ENCODE peak calls at places on chromosomes 16 and 17, in five cellular contexts. P is AG09309, G is GM13976, E is AG04450, S is choroid plexus epithelial cell. U is an unnamed sample.

GRCh38 chr17:33463887-33464286 is 170.8 kb upstream of the ASIC2 start:
- DNase-seq in P (no peak), G (no peak), E (no peak), S (no peak), U (no peak)

GRCh38 chr16:30972872-30973271 is 12.1 kb upstream of the HSD3B7 start:
- DNase-seq in P (no peak), G (no peak), E (no peak), S (peak), U (no peak)

GRCh38 chr17:82120148-82120547 is 22.1 kb upstream of the FASN start:
- DNase-seq in P (peak), G (no peak), E (no peak), S (peak), U (no peak)

GRCh38 chr16:47506800-47507199 is 45.7 kb downstream of the PHKB start:
- DNase-seq in P (no peak), G (no peak), E (no peak), S (no peak), U (no peak)

GRCh38 chr17:794876-795275 is 12.7 kb downstream of the MRM3 start:
- DNase-seq in P (peak), G (peak), E (peak), S (peak), U (peak)

GRCh38 chr17:41967141-41967920 is 736 bp downstream of the CNP start:
- DNase-seq in P (no peak), G (peak), E (no peak), S (peak), U (no peak)

GRCh38 chr16:86635181-86635580 is 56.8 kb downstream of the FOXL1 start:
- DNase-seq in P (no peak), G (no peak), E (no peak), S (peak), U (no peak)

GRCh38 chr17:4535667-4536258 is 19.4 kb downstream of the MYBBP1A start:
- DNase-seq in P (no peak), G (no peak), E (no peak), S (no peak), U (no peak)

GRCh38 chr16:14378684-14379467 is 251.2 kb downstream of the PARN start:
- DNase-seq in P (no peak), G (no peak), E (no peak), S (peak), U (no peak)

GRCh38 chr16:49350265-49351103 is 23.1 kb upstream of the C16orf78 start:
- DNase-seq in P (no peak), G (peak), E (no peak), S (peak), U (no peak)

GRCh38 chr17:66275651-66276050 is 26.8 kb upstream of the PRKCA start:
- DNase-seq in P (peak), G (no peak), E (peak), S (peak), U (peak)

GRCh38 chr17:48530887-48531272 is at the start of gene HOXB1:
- DNase-seq in P (no peak), G (no peak), E (no peak), S (no peak), U (no peak)

GRCh38 chr16:74987027-74987681 is 2.2 kb upstream of the WDR59 start:
- DNase-seq in P (no peak), G (no peak), E (no peak), S (no peak), U (no peak)

GRCh38 chr16:87465306-87465705 is 27.5 kb downstream of the ZCCHC14 start:
- DNase-seq in P (peak), G (no peak), E (peak), S (peak), U (peak)

GRCh38 chr16:22670551-22670970 is 143.4 kb upstream of the HS3ST2 start:
- DNase-seq in P (no peak), G (peak), E (no peak), S (peak), U (no peak)

GRCh38 chr17:83162035-83162745 is 82.8 kb downstream of the METRNL start:
- DNase-seq in P (no peak), G (no peak), E (no peak), S (no peak), U (no peak)

GRCh38 chr16:88769617-88770458 is 15.2 kb downstream of the PIEZO1 start:
- DNase-seq in P (no peak), G (peak), E (no peak), S (peak), U (no peak)

GRCh38 chr17:53166736-53167135 is 656.0 kb upstream of the KIF2B start:
- DNase-seq in P (no peak), G (no peak), E (no peak), S (no peak), U (no peak)

GRCh38 chr16:89847930-89848297 is 19.6 kb downstream of the SPIRE2 start:
- DNase-seq in P (no peak), G (peak), E (no peak), S (no peak), U (no peak)

GRCh38 chr16:82945420-82946096 is 318.8 kb downstream of the CDH13 start:
- DNase-seq in P (no peak), G (no peak), E (no peak), S (no peak), U (no peak)

GRCh38 chr16:53817812-53818211 is 113.9 kb downstream of the FTO start:
- DNase-seq in P (no peak), G (no peak), E (no peak), S (peak), U (no peak)

GRCh38 chr16:14105976-14106375 is 34.9 kb downstream of the MRTFB start:
- DNase-seq in P (no peak), G (no peak), E (no peak), S (no peak), U (no peak)

GRCh38 chr17:17495448-17496188 is 577 bp downstream of the RASD1 start:
- DNase-seq in P (no peak), G (no peak), E (no peak), S (peak), U (no peak)

GRCh38 chr17:40417258-40417608 is 463 bp downstream of the TOP2A start:
- DNase-seq in P (no peak), G (no peak), E (no peak), S (peak), U (no peak)

GRCh38 chr16:695355-696089 is 5.3 kb upstream of the WDR24 start:
- DNase-seq in P (no peak), G (peak), E (no peak), S (no peak), U (no peak)

GRCh38 chr17:33142703-33143299 is 150.3 kb downstream of the ASIC2 start:
- DNase-seq in P (no peak), G (peak), E (no peak), S (peak), U (no peak)

GRCh38 chr16:4314532-4315184 is 1.2 kb upstream of the GLIS2 start:
- DNase-seq in P (no peak), G (no peak), E (no peak), S (peak), U (no peak)

GRCh38 chr17:49819651-49820050 is 28.2 kb downstream of the TAC4 start:
- DNase-seq in P (no peak), G (no peak), E (no peak), S (no peak), U (no peak)

GRCh38 chr17:74715144-74715543 is 2.4 kb upstream of the CD300LF start:
- DNase-seq in P (no peak), G (no peak), E (no peak), S (no peak), U (no peak)

GRCh38 chr17:63545302-63545928 is 4.9 kb upstream of the DCAF7 start:
- DNase-seq in P (no peak), G (no peak), E (no peak), S (no peak), U (no peak)

GRCh38 chr17:29855686-29856085 is 74.3 kb downstream of the SSH2 start:
- DNase-seq in P (no peak), G (no peak), E (no peak), S (peak), U (no peak)

DNA sequence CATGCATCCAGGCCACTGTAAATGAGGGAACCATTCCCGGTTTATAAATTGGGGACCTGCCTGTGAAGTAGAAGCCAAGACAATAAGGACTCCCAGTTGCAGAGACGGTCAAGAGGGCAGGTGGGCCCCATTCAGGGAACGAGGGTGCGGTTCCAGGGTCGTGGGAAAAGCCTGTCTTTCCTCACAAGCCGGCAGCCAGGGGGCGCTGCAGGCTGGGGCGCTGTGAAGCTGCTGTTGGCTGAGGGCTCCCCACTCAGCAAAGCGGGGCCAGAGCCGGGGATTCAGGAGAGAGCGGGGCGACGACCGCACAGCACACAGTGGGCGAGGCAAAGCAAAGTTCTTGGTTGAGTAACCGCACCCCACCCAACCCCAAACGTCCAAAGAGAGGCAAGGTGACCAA is 24.9 kb downstream of the CDRT15 start:
- DNase-seq in P (no peak), G (peak), E (no peak), S (peak), U (no peak)
- TF ChIP-seq CTCF in P (peak), G (no peak), E (peak), S (peak), U (peak)

GRCh38 chr16:68749424-68749823 is 12.3 kb downstream of the CDH1 start:
- DNase-seq in P (no peak), G (no peak), E (no peak), S (no peak), U (no peak)
- TF ChIP-seq CTCF in P (no peak), G (no peak), E (no peak), S (no peak), U (no peak)

GRCh38 chr17:27746881-27747280 is 53.4 kb downstream of the NOS2 start:
- DNase-seq in P (no peak), G (no peak), E (no peak), S (no peak), U (no peak)

GRCh38 chr17:27751622-27752490 is 48.5 kb downstream of the NOS2 start:
- DNase-seq in P (no peak), G (no peak), E (no peak), S (no peak), U (no peak)

GRCh38 chr17:27748360-27748825 is 51.9 kb downstream of the NOS2 start:
- DNase-seq in P (no peak), G (no peak), E (no peak), S (no peak), U (no peak)

GRCh38 chr17:27751166-27751565 is 49.2 kb downstream of the NOS2 start:
- DNase-seq in P (no peak), G (no peak), E (no peak), S (no peak), U (no peak)

GRCh38 chr17:27747462-27748359 is 52.6 kb downstream of the NOS2 start:
- DNase-seq in P (no peak), G (no peak), E (no peak), S (peak), U (no peak)
- TF ChIP-seq CTCF in P (peak), G (no peak), E (peak), S (peak), U (peak)

GRCh38 chr16:81876273-81876900 is 97.3 kb downstream of the PLCG2 start:
- DNase-seq in P (no peak), G (no peak), E (no peak), S (no peak), U (no peak)

GRCh38 chr16:81878529-81878928 is 99.4 kb downstream of the PLCG2 start:
- DNase-seq in P (no peak), G (no peak), E (no peak), S (no peak), U (no peak)

GRCh38 chr16:81875461-81875860 is 96.4 kb downstream of the PLCG2 start:
- DNase-seq in P (no peak), G (no peak), E (no peak), S (no peak), U (no peak)

GRCh38 chr16:81873221-81873620 is 94.1 kb downstream of the PLCG2 start:
- DNase-seq in P (no peak), G (no peak), E (no peak), S (no peak), U (peak)

DNA sequence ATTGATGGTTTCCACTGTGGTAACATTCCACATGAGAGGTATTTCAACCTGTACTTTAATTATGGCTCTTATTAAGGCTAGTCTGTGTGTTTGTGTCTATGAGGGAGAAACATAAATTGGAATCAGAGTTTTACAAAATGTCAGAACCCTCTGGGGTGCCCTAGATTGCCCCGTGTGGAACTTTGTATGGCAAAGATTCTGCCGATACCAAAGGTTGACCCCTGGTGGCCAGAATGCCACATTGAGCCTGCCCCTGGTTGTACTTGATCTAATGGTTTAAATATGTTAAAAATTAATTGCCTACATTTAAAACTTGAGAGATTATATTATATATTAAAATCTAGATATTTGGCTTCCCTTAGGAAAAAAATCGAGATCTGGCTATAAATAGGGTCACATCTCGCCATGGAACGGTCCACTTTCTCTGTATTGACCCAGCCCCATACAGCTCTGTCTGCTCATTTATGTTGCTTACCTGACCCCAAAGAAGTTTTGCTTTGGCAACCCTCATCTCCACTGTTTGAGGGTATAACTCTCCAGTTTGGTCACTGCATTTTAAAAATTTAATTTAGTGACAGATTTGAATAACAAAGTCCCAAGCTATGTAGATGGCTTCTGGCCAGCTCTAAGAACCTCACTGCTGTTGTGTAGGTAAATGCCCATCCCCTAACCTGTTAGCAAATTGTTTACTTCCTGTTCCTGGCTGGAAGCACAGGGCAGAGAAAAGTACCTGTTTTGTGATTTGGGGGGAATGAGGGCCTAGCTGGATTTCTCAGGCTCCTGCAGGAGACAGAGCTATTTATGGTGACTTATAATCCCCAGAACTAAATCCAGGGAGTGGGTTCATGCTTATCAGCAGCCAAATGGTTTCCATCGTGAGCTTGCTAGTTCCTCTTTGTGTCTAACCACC is 95.0 kb downstream of the PLCG2 start:
- DNase-seq in P (no peak), G (peak), E (no peak), S (peak), U (no peak)
- TF ChIP-seq CTCF in P (peak), G (peak), E (peak), S (peak), U (peak)

GRCh38 chr17:75763269-75763607 is 1.8 kb downstream of the GALK1 start:
- DNase-seq in P (no peak), G (no peak), E (no peak), S (no peak), U (no peak)

GRCh38 chr17:75763613-75764416 is 1.2 kb downstream of the GALK1 start:
- DNase-seq in P (no peak), G (no peak), E (no peak), S (no peak), U (no peak)

GRCh38 chr17:75765981-75766380 is 989 bp upstream of the GALK1 start:
- DNase-seq in P (no peak), G (no peak), E (no peak), S (no peak), U (no peak)

GRCh38 chr17:75764417-75764710 is 628 bp downstream of the GALK1 start:
- DNase-seq in P (no peak), G (peak), E (no peak), S (no peak), U (no peak)

DNA sequence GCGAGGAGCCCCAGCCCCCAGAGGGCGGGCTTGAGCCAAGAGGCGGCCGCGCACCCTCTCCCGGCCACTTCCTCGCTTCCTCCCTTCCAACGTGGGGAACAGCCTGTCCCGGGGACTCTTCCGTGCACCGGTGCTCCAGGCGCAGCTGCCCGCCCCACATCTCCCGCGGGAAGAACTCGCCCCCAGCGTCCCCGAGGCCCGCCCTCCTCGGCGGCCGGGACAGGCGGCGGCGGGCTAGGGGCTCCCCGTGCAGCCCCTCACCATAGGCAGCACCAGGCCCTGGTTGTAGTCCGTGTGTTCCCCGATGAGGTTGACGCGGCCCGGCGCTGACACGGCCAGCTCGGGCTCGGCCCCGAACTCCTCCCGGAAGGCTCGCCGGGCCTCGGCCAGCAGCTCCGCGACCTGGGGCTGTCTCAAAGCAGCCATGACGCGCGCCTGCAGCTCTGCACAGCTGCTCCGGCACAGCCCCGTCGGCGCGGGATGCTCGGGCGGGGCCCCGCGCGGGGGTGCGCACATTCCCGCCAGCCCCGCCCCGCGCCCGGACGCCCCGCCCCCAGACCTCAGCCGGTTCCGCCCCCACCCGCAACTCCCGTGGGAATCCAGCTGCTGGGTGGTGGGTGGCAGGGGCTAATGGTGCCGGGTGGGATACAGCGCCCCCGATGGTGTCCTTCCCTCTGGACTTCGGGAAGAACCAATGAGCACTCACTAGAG is at the start of gene GALK1:
- DNase-seq in P (no peak), G (peak), E (no peak), S (peak), U (no peak)
- TF ChIP-seq CTCF in P (peak), G (peak), E (peak), S (peak), U (peak)

U was measured in retinal pigment epithelial cell.